ENCODE peak calls at places on chromosomes 1 and 21, in four cellular contexts. N is PC-3, M is DND-41, X is neural progenitor cell. D is an unnamed sample. For H3K79me2, the result is how much of the 10 kb centered on the place peaks cover.

GRCh38 chr1:37043101-37043500 is 8.8 kb upstream of the GRIK3 start:
- DNase-seq in N (no peak), M (no peak), X (no peak), D (no peak)

GRCh38 chr1:214377886-214378285 is 96.9 kb downstream of the SMYD2 start:
- DNase-seq in N (no peak), M (no peak), X (no peak), D (no peak)

GRCh38 chr1:175162955-175163354 is 29.6 kb downstream of the KIAA0040 start:
- DNase-seq in N (no peak), M (no peak), X (no peak), D (no peak)

GRCh38 chr1:200211157-200211556 is 183.6 kb downstream of the NR5A2 start:
- DNase-seq in N (peak), M (no peak), X (no peak), D (no peak)

GRCh38 chr1:98201640-98202039 is 280.8 kb upstream of the DPYD start:
- DNase-seq in N (no peak), M (no peak), X (no peak), D (no peak)

GRCh38 chr1:53878492-53879105 is 11.0 kb downstream of the YIPF1 start:
- DNase-seq in N (peak), M (no peak), X (peak), D (peak)

GRCh38 chr1:43143441-43143888 is 28.6 kb downstream of the EBNA1BP2 start:
- DNase-seq in N (peak), M (no peak), X (peak), D (peak)

GRCh38 chr1:93338426-93338825 is 7.3 kb upstream of the DR1 start:
- DNase-seq in N (peak), M (no peak), X (no peak), D (no peak)

GRCh38 chr21:37787456-37787855 is 128.8 kb downstream of the KCNJ6 start:
- DNase-seq in N (peak), M (no peak), X (no peak), D (no peak)

GRCh38 chr1:28194326-28195035 is 18.0 kb upstream of the PTAFR start:
- DNase-seq in N (no peak), M (no peak), X (no peak), D (no peak)

GRCh38 chr1:20164694-20165202 is 21.1 kb upstream of the UBXN10 start:
- DNase-seq in N (no peak), M (no peak), X (no peak), D (no peak)

GRCh38 chr1:11749203-11749689 is 12.7 kb upstream of the C1orf167 start:
- DNase-seq in N (no peak), M (peak), X (peak), D (peak)

GRCh38 chr1:59705849-59706599 is 108.7 kb upstream of the HOOK1 start:
- DNase-seq in N (no peak), M (no peak), X (no peak), D (no peak)

GRCh38 chr1:65510961-65511360 is 90.5 kb downstream of the LEPR start:
- DNase-seq in N (no peak), M (no peak), X (no peak), D (no peak)

GRCh38 chr1:217230412-217230811 is 400.5 kb downstream of the GPATCH2 start:
- DNase-seq in N (no peak), M (no peak), X (no peak), D (no peak)

GRCh38 chr1:233730380-233730779 is 116.5 kb downstream of the KCNK1 start:
- DNase-seq in N (no peak), M (no peak), X (no peak), D (no peak)

GRCh38 chr1:66288048-66288447 is 245.9 kb upstream of the SGIP1 start:
- DNase-seq in N (peak), M (no peak), X (no peak), D (no peak)

GRCh38 chr1:160567858-160568682 is 11.2 kb downstream of the CD84 start:
- DNase-seq in N (no peak), M (peak), X (no peak), D (no peak)

GRCh38 chr1:8032351-8032750 is 6.2 kb upstream of the ERRFI1 start:
- DNase-seq in N (no peak), M (no peak), X (no peak), D (no peak)

GRCh38 chr1:145964328-145965118 is at the start of the genes ANKRD34A and POLR3GL:
- DNase-seq in N (peak), M (peak), X (peak), D (peak)

GRCh38 chr1:81547912-81548303 is 252.8 kb upstream of the ADGRL2 start:
- DNase-seq in N (no peak), M (no peak), X (no peak), D (no peak)

GRCh38 chr1:113975211-113975895 is 3.9 kb upstream of the OLFML3 start:
- DNase-seq in N (no peak), M (no peak), X (no peak), D (no peak)

GRCh38 chr1:2934173-2934540 is 87.1 kb upstream of the ACTRT2 start:
- DNase-seq in N (no peak), M (no peak), X (no peak), D (no peak)

GRCh38 chr1:199758626-199759255 is 268.8 kb upstream of the NR5A2 start:
- DNase-seq in N (no peak), M (no peak), X (no peak), D (no peak)

GRCh38 chr1:117215733-117216462 is 5.2 kb upstream of the VTCN1 start:
- DNase-seq in N (no peak), M (no peak), X (no peak), D (no peak)

GRCh38 chr1:222887127-222887461 is 72.3 kb downstream of the DISP1 start:
- DNase-seq in N (no peak), M (no peak), X (no peak), D (no peak)

GRCh38 chr1:166699613-166700012 is 139.7 kb upstream of the POGK start:
- DNase-seq in N (no peak), M (no peak), X (no peak), D (no peak)

GRCh38 chr1:217921126-217921900 is 290.2 kb downstream of the SPATA17 start:
- DNase-seq in N (peak), M (no peak), X (no peak), D (no peak)

GRCh38 chr1:44661786-44662682 is 12.2 kb downstream of the TMEM53 start:
- DNase-seq in N (no peak), M (no peak), X (no peak), D (no peak)

GRCh38 chr1:17207966-17208418 is 3.1 kb downstream of the PADI1 start:
- DNase-seq in N (peak), M (peak), X (no peak), D (no peak)

GRCh38 chr21:41802684-41803083 is 35.8 kb upstream of the RIPK4 start:
- DNase-seq in N (peak), M (no peak), X (no peak), D (no peak)

GRCh38 chr1:201013991-201014815 is 9.3 kb downstream of the KIF21B start:
- DNase-seq in N (no peak), M (no peak), X (peak), D (peak)

GRCh38 chr1:229089586-229090208 is 181.2 kb upstream of the RAB4A start:
- DNase-seq in N (no peak), M (no peak), X (no peak), D (no peak)

GRCh38 chr1:208985231-208985630 is 598.3 kb upstream of the CAMK1G start:
- DNase-seq in N (peak), M (no peak), X (no peak), D (no peak)

GRCh38 chr1:234933475-234933874 is 195.2 kb downstream of the TOMM20 start:
- DNase-seq in N (peak), M (no peak), X (no peak), D (no peak)

GRCh38 chr1:200771625-200772555 is 33.2 kb downstream of the CAMSAP2 start:
- DNase-seq in N (peak), M (no peak), X (no peak), D (no peak)

GRCh38 chr1:85172684-85173337 is 28.0 kb downstream of the SYDE2 start:
- DNase-seq in N (no peak), M (no peak), X (no peak), D (no peak)

DNA sequence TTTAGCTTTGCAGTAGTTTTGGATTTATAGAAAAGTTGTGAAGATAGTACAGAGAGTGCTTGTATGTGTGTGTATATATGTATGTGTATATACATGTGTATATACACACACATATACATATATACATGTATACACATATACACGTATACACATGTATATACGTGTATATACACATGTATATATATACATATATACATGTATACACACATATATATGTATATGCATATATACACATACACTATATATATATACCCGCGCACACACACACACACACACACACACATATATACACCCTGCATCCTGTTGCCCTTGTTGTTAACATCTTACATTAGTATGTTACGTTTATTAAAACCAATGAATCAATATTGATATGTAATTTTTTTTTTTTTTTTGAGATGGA is 24.3 kb downstream of the RPRD2 start:
- DNase-seq in N (no peak), M (no peak), X (no peak), D (no peak)
- H3K79me2 ChIP-seq in N (half or more), M (half or more), X (half or more), D (half or more)

GRCh38 chr1:32754282-32755097 is 51.9 kb upstream of the SYNC start:
- DNase-seq in N (peak), M (no peak), X (peak), D (peak)
- H3K79me2 ChIP-seq in N (half or more), M (under half), X (half or more), D (under half)

GRCh38 chr1:230174765-230175747 is 108.0 kb downstream of the GALNT2 start:
- DNase-seq in N (no peak), M (no peak), X (no peak), D (no peak)
- H3K79me2 ChIP-seq in N (half or more), M (half or more), X (under half), D (under half)

GRCh38 chr1:153899509-153899908 is 23.3 kb downstream of the GATAD2B start:
- DNase-seq in N (no peak), M (no peak), X (no peak), D (no peak)
- H3K79me2 ChIP-seq in N (half or more), M (half or more), X (half or more), D (half or more)

DNA sequence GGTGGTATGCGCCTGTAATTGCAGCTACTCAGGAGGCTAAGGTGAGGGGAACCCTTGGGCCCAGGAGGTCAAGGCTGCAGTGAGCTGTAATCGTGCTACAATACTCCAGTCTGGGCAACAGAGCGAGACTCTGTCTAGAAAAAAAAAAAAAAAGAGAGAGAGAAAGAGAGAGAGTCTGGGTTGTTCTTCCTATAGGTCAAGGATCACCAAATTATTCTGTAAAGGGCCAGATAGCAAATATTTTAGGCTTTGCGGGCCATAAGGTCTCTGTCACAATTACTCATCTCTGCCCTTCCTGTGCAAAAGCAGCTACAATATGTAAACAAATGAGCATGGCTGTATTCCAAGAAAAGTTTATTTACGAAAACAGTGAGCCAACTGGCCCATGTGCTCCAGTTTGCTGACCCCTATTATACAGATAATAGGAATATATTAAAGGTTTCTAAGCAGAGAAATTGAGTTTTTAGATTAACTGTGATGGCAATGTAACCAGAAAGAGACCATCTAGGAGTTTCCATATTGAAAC is 2.1 kb downstream of the SASS6 start:
- DNase-seq in N (peak), M (no peak), X (no peak), D (peak)
- H3K79me2 ChIP-seq in N (half or more), M (half or more), X (half or more), D (half or more)